ENCODE peak calls at places on chromosomes 5 and 9, in seven cellular contexts. A is naive thymus-derived CD8-positive, alpha-beta T cell; Y is epithelial cell of esophagus; J is GM23248; H is sciatic nerve; X is NCI-H2029 treated with DMSO at 0.1 percent for 48 hours; D is WERI-Rb-1. S is an unnamed sample.

GRCh38 chr9:74598874-74599273 is 101.7 kb downstream of the RORB start:
- DNase-seq in A (no peak), Y (no peak), J (no peak), H (no peak), X (no peak), D (no peak), S (no peak)

GRCh38 chr5:65811895-65812294 is 89.9 kb downstream of the NLN start:
- DNase-seq in A (no peak), Y (peak), J (no peak), H (no peak), X (no peak), D (no peak), S (no peak)

GRCh38 chr5:156913719-156914370 is 49.2 kb downstream of the TIMD4 start:
- DNase-seq in A (peak), Y (no peak), J (no peak), H (no peak), X (peak), D (no peak), S (no peak)

GRCh38 chr5:177427919-177428573 is 1.6 kb downstream of the GRK6 start:
- DNase-seq in A (no peak), Y (no peak), J (no peak), H (no peak), X (no peak), D (no peak), S (no peak)

GRCh38 chr9:99414321-99414720 is 192.2 kb downstream of the SEC61B start:
- DNase-seq in A (no peak), Y (no peak), J (no peak), H (no peak), X (no peak), D (no peak), S (no peak)

GRCh38 chr5:5239191-5239590 is 99.1 kb downstream of the ADAMTS16 start:
- DNase-seq in A (no peak), Y (no peak), J (no peak), H (no peak), X (no peak), D (no peak), S (no peak)

GRCh38 chr5:42522783-42523182 is 99.5 kb downstream of the GHR start:
- DNase-seq in A (no peak), Y (no peak), J (no peak), H (no peak), X (no peak), D (no peak), S (no peak)

GRCh38 chr5:31408814-31409213 is 123.1 kb downstream of the DROSHA start:
- DNase-seq in A (no peak), Y (peak), J (peak), H (no peak), X (no peak), D (no peak), S (no peak)

GRCh38 chr5:139451878-139452660 is 10.5 kb downstream of the ECSCR start:
- DNase-seq in A (no peak), Y (no peak), J (no peak), H (no peak), X (no peak), D (no peak), S (no peak)

GRCh38 chr5:177008716-177009115 is 2.1 kb upstream of the UIMC1 start:
- DNase-seq in A (no peak), Y (no peak), J (no peak), H (no peak), X (no peak), D (no peak), S (no peak)

GRCh38 chr5:25006734-25007133 is 362.0 kb upstream of the CDH10 start:
- DNase-seq in A (no peak), Y (peak), J (peak), H (no peak), X (no peak), D (peak), S (peak)

S was measured in Caco-2.